ENCODE peak calls at places on chromosomes 6 and 20, in six cellular contexts. One of them, this sample, is unnamed.

GRCh38 chr6:82690283-82690682 is 326.7 kb downstream of the TPBG start:
- DNase-seq in transverse colon: no peak
- DNase-seq in HL-60: no peak
- DNase-seq in stomach: no peak
- DNase-seq in HCT116: no peak
- DNase-seq in sigmoid colon: no peak
- DNase-seq in this sample: no peak

GRCh38 chr6:170225852-170226417 is 64.9 kb downstream of the DLL1 start:
- DNase-seq in transverse colon: no peak
- DNase-seq in HL-60: no peak
- DNase-seq in stomach: peak; percentile 47
- DNase-seq in HCT116: no peak
- DNase-seq in sigmoid colon: peak; percentile 64
- DNase-seq in this sample: no peak

GRCh38 chr6:134240664-134241431 is 77.1 kb downstream of the SGK1 start:
- DNase-seq in transverse colon: peak; percentile 53
- DNase-seq in HL-60: peak; percentile 89
- DNase-seq in stomach: peak; percentile 52
- DNase-seq in HCT116: no peak
- DNase-seq in sigmoid colon: peak; percentile 80
- DNase-seq in this sample: no peak

GRCh38 chr6:108838101-108838717 is 10.0 kb upstream of the ARMC2 start:
- DNase-seq in transverse colon: no peak
- DNase-seq in HL-60: no peak
- DNase-seq in stomach: no peak
- DNase-seq in HCT116: no peak
- DNase-seq in sigmoid colon: no peak
- DNase-seq in this sample: no peak

GRCh38 chr6:25769983-25770382 is 15.4 kb downstream of the SLC17A4 start:
- DNase-seq in transverse colon: no peak
- DNase-seq in HL-60: no peak
- DNase-seq in stomach: no peak
- DNase-seq in HCT116: no peak
- DNase-seq in sigmoid colon: no peak
- DNase-seq in this sample: no peak

GRCh38 chr20:62123450-62124118 is 1.3 kb downstream of the LSM14B start:
- DNase-seq in transverse colon: no peak
- DNase-seq in HL-60: no peak
- DNase-seq in stomach: no peak
- DNase-seq in HCT116: no peak
- DNase-seq in sigmoid colon: no peak
- DNase-seq in this sample: no peak

GRCh38 chr6:8743146-8743745 is 307.9 kb upstream of the SLC35B3 start:
- DNase-seq in transverse colon: no peak
- DNase-seq in HL-60: no peak
- DNase-seq in stomach: no peak
- DNase-seq in HCT116: peak; percentile 8
- DNase-seq in sigmoid colon: no peak
- DNase-seq in this sample: peak; percentile 13

GRCh38 chr6:34272022-34272926 is 23.5 kb upstream of the SMIM29 start:
- DNase-seq in transverse colon: no peak
- DNase-seq in HL-60: no peak
- DNase-seq in stomach: no peak
- DNase-seq in HCT116: no peak
- DNase-seq in sigmoid colon: no peak
- DNase-seq in this sample: no peak

GRCh38 chr20:17854307-17854903 is 114.2 kb downstream of the SNX5 start:
- DNase-seq in transverse colon: peak; percentile 82
- DNase-seq in HL-60: no peak
- DNase-seq in stomach: peak; percentile 79
- DNase-seq in HCT116: peak; percentile 41
- DNase-seq in sigmoid colon: no peak
- DNase-seq in this sample: no peak

GRCh38 chr6:35776364-35777215 is at the start of gene CLPSL2:
- DNase-seq in transverse colon: no peak
- DNase-seq in HL-60: no peak
- DNase-seq in stomach: no peak
- DNase-seq in HCT116: no peak
- DNase-seq in sigmoid colon: no peak
- DNase-seq in this sample: no peak

GRCh38 chr6:36961441-36962430 is 7.2 kb downstream of the PI16 start:
- DNase-seq in transverse colon: no peak
- DNase-seq in HL-60: no peak
- DNase-seq in stomach: no peak
- DNase-seq in HCT116: no peak
- DNase-seq in sigmoid colon: no peak
- DNase-seq in this sample: no peak

GRCh38 chr6:31170987-31171671 is 647 bp upstream of the POU5F1 start:
- DNase-seq in transverse colon: no peak
- DNase-seq in HL-60: no peak
- DNase-seq in stomach: no peak
- DNase-seq in HCT116: no peak
- DNase-seq in sigmoid colon: no peak
- DNase-seq in this sample: no peak

GRCh38 chr6:72580281-72580940 is 41.5 kb upstream of the KCNQ5 start:
- DNase-seq in transverse colon: no peak
- DNase-seq in HL-60: peak; percentile 80
- DNase-seq in stomach: no peak
- DNase-seq in HCT116: peak; percentile 31
- DNase-seq in sigmoid colon: no peak
- DNase-seq in this sample: peak; percentile 76

GRCh38 chr20:42020316-42020715 is 402.1 kb upstream of the CHD6 start:
- DNase-seq in transverse colon: no peak
- DNase-seq in HL-60: no peak
- DNase-seq in stomach: no peak
- DNase-seq in HCT116: no peak
- DNase-seq in sigmoid colon: no peak
- DNase-seq in this sample: no peak

GRCh38 chr6:41439524-41440418 is 104.4 kb downstream of the NCR2 start:
- DNase-seq in transverse colon: no peak
- DNase-seq in HL-60: no peak
- DNase-seq in stomach: no peak
- DNase-seq in HCT116: no peak
- DNase-seq in sigmoid colon: no peak
- DNase-seq in this sample: no peak

GRCh38 chr20:8790442-8791074 is 278.3 kb upstream of the PLCB4 start:
- DNase-seq in transverse colon: peak; percentile 40
- DNase-seq in HL-60: no peak
- DNase-seq in stomach: peak; percentile 36
- DNase-seq in HCT116: peak; percentile 24
- DNase-seq in sigmoid colon: no peak
- DNase-seq in this sample: peak; percentile 51

GRCh38 chr6:131381694-131382093 is 191.3 kb upstream of the ARG1 start:
- DNase-seq in transverse colon: no peak
- DNase-seq in HL-60: no peak
- DNase-seq in stomach: no peak
- DNase-seq in HCT116: no peak
- DNase-seq in sigmoid colon: no peak
- DNase-seq in this sample: no peak

GRCh38 chr20:4856022-4856755 is 134.5 kb downstream of the PRND start:
- DNase-seq in transverse colon: no peak
- DNase-seq in HL-60: no peak
- DNase-seq in stomach: no peak
- DNase-seq in HCT116: no peak
- DNase-seq in sigmoid colon: peak; percentile 57
- DNase-seq in this sample: no peak

GRCh38 chr6:42441059-42441471 is 10.7 kb downstream of the TRERF1 start:
- DNase-seq in transverse colon: no peak
- DNase-seq in HL-60: no peak
- DNase-seq in stomach: no peak
- DNase-seq in HCT116: no peak
- DNase-seq in sigmoid colon: no peak
- DNase-seq in this sample: no peak

GRCh38 chr20:29079769-29080690 is 2177.4 kb upstream of the DEFB115 start:
- DNase-seq in transverse colon: no peak
- DNase-seq in HL-60: no peak
- DNase-seq in stomach: no peak
- DNase-seq in HCT116: no peak
- DNase-seq in sigmoid colon: no peak
- DNase-seq in this sample: peak; percentile 68

GRCh38 chr6:140320799-140321099 is 946.3 kb upstream of the CITED2 start:
- DNase-seq in transverse colon: no peak
- DNase-seq in HL-60: no peak
- DNase-seq in stomach: no peak
- DNase-seq in HCT116: no peak
- DNase-seq in sigmoid colon: no peak
- DNase-seq in this sample: no peak

GRCh38 chr6:83083476-83083875 is 16.0 kb downstream of the DOP1A start:
- DNase-seq in transverse colon: no peak
- DNase-seq in HL-60: no peak
- DNase-seq in stomach: no peak
- DNase-seq in HCT116: no peak
- DNase-seq in sigmoid colon: no peak
- DNase-seq in this sample: no peak

GRCh38 chr6:154318711-154319110 is 37.9 kb downstream of the IPCEF1 start:
- DNase-seq in transverse colon: no peak
- DNase-seq in HL-60: no peak
- DNase-seq in stomach: no peak
- DNase-seq in HCT116: no peak
- DNase-seq in sigmoid colon: no peak
- DNase-seq in this sample: no peak

GRCh38 chr6:136932599-136932998 is 10.5 kb downstream of the SLC35D3 start:
- DNase-seq in transverse colon: no peak
- DNase-seq in HL-60: no peak
- DNase-seq in stomach: no peak
- DNase-seq in HCT116: no peak
- DNase-seq in sigmoid colon: no peak
- DNase-seq in this sample: no peak

GRCh38 chr20:4519530-4519929 is 202.2 kb upstream of the PRND start:
- DNase-seq in transverse colon: no peak
- DNase-seq in HL-60: peak; percentile 22
- DNase-seq in stomach: no peak
- DNase-seq in HCT116: no peak
- DNase-seq in sigmoid colon: no peak
- DNase-seq in this sample: no peak

DNA sequence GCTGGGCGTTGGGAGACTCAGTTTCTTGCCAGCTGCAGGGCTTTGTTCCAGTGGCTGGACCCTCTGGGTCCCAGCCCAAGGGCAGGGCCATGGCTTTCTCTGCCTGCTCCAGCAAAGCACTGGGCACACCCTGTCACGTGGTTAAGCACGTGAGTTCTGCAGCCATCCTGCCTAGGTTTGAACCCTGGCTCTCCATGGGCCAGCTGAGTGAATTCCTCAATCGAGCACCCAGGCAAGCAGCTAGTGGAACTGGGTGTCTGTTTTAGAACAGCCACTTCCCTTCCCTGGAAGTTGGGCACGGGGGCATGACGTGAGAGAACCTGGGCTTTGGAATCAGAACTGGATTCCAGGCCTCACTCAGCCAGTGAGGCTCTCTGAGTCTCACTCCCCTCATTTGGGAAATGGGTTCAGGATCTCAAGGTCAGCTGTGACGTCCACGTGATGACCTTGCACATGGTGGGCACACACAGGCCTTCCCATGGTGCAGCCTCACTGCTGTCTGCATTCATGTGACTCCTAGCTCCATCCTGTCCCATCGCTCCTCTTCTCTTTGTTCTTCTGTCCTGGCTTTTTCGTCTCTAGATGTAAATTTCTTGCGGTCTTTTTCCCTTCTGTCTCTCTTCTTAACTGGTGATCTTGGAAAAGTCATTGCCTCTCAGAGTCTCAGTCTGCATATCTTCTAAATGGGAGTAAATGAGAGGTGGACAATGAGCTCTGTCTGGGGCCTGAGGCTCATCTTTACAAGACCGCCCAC is 45.9 kb downstream of the NOL4L start:
- DNase-seq in transverse colon: peak; percentile 25
- DNase-seq in HL-60: no peak
- DNase-seq in stomach: no peak
- DNase-seq in HCT116: no peak
- DNase-seq in sigmoid colon: no peak
- DNase-seq in this sample: no peak
- TF ChIP-seq POLR2AphosphoS5 in transverse colon: no peak
- TF ChIP-seq POLR2AphosphoS5 in HL-60: no peak
- TF ChIP-seq POLR2AphosphoS5 in stomach: no peak
- TF ChIP-seq POLR2AphosphoS5 in HCT116: no peak
- TF ChIP-seq POLR2AphosphoS5 in sigmoid colon: no peak
- TF ChIP-seq POLR2AphosphoS5 in this sample: no peak

GRCh38 chr20:64038579-64039292 is 2.8 kb downstream of the C20orf204 start:
- DNase-seq in transverse colon: peak; percentile 78
- DNase-seq in HL-60: peak; percentile 57
- DNase-seq in stomach: peak; percentile 78
- DNase-seq in HCT116: peak; percentile 48
- DNase-seq in sigmoid colon: peak; percentile 80
- DNase-seq in this sample: no peak
- H3K4me3 ChIP-seq in transverse colon: peak overlapping the region; percentile 53
- H3K4me3 ChIP-seq in HL-60: peak overlapping the region; percentile 53
- H3K4me3 ChIP-seq in stomach: peak overlapping the region; percentile 50
- H3K4me3 ChIP-seq in HCT116: peak overlapping the region; percentile 43
- H3K4me3 ChIP-seq in sigmoid colon: peak overlapping the region; percentile 54
- H3K4me3 ChIP-seq in this sample: peak overlapping the region; percentile 58

GRCh38 chr6:145813285-145814034 is 1.1 kb downstream of the FBXO30 start:
- DNase-seq in transverse colon: no peak
- DNase-seq in HL-60: peak; percentile 23
- DNase-seq in stomach: no peak
- DNase-seq in HCT116: no peak
- DNase-seq in sigmoid colon: no peak
- DNase-seq in this sample: peak; percentile 20

GRCh38 chr6:145814501-145815350 is at the start of gene FBXO30:
- DNase-seq in transverse colon: peak; percentile 89
- DNase-seq in HL-60: peak; percentile 62
- DNase-seq in stomach: peak; percentile 89
- DNase-seq in HCT116: peak; percentile 54
- DNase-seq in sigmoid colon: peak; percentile 91
- DNase-seq in this sample: peak; percentile 48

GRCh38 chr6:145815875-145816274 is 1.3 kb upstream of the FBXO30 start:
- DNase-seq in transverse colon: no peak
- DNase-seq in HL-60: no peak
- DNase-seq in stomach: no peak
- DNase-seq in HCT116: no peak
- DNase-seq in sigmoid colon: no peak
- DNase-seq in this sample: no peak

GRCh38 chr6:145815351-145815772 is 767 bp upstream of the FBXO30 start:
- DNase-seq in transverse colon: no peak
- DNase-seq in HL-60: no peak
- DNase-seq in stomach: no peak
- DNase-seq in HCT116: no peak
- DNase-seq in sigmoid colon: peak; percentile 71
- DNase-seq in this sample: no peak

GRCh38 chr6:145814035-145814500 is 527 bp downstream of the FBXO30 start:
- DNase-seq in transverse colon: peak; percentile 33
- DNase-seq in HL-60: peak; percentile 31
- DNase-seq in stomach: no peak
- DNase-seq in HCT116: no peak
- DNase-seq in sigmoid colon: peak; percentile 69
- DNase-seq in this sample: peak; percentile 65
- TF ChIP-seq POLR2AphosphoS5 in transverse colon: no peak
- TF ChIP-seq POLR2AphosphoS5 in HL-60: no peak
- TF ChIP-seq POLR2AphosphoS5 in stomach: no peak
- TF ChIP-seq POLR2AphosphoS5 in HCT116: no peak
- TF ChIP-seq POLR2AphosphoS5 in sigmoid colon: peak; percentile 72
- TF ChIP-seq POLR2AphosphoS5 in this sample: no peak

DNA sequence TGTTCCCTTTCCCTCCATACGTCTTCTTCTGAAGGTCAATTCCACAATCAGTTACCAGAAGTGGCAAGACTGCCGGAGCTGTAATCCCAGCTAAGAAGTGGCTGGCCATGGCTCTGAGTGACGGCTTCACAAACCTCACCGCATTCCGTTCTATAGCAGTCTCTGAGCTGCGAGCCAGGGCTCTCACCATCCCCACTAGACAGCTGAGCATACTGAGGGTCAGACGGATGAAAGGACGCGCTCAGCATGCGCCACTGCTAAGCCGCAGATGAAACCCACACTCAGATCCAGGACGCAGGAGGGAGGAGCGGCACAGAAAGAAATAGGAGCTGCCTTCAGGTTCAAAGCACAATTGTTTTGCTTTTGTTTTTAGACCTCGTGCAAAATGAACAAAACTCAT is 97.9 kb downstream of the ANKRD60 start:
- DNase-seq in transverse colon: no peak
- DNase-seq in HL-60: no peak
- DNase-seq in stomach: no peak
- DNase-seq in HCT116: no peak
- DNase-seq in sigmoid colon: no peak
- DNase-seq in this sample: no peak
- H3K4me3 ChIP-seq in transverse colon: no peak overlapping the region
- H3K4me3 ChIP-seq in HL-60: no peak overlapping the region
- H3K4me3 ChIP-seq in stomach: no peak overlapping the region
- H3K4me3 ChIP-seq in HCT116: no peak overlapping the region
- H3K4me3 ChIP-seq in sigmoid colon: no peak overlapping the region
- H3K4me3 ChIP-seq in this sample: no peak overlapping the region